ENCODE peak calls at places on chromosomes 7 and 10, in seven cellular contexts. E is GM03348; Y is upper lobe of right lung; B is central memory CD4-positive, alpha-beta T cell; T is tibial artery; F is cardiac fibroblast; I is NCI-H1417 treated with DMSO at 0.1 percent for 48 hours. R is an unnamed sample.
A peak's percentile ranks its signal among the peaks of the same experiment; 100 is the strongest.

GRCh38 chr10:88682491-88682890 is 18.2 kb downstream of the LIPF start:
- DNase-seq in F (peak; percentile 41), Y (no peak), I (no peak), B (no peak), T (no peak), E (no peak), R (no peak)

GRCh38 chr10:48470893-48471805 is 133.7 kb downstream of the ARHGAP22 start:
- DNase-seq in I (no peak), Y (peak; percentile 54), E (no peak), T (no peak), B (no peak), F (peak; percentile 35), R (no peak)

GRCh38 chr10:13803566-13804554 is 217.1 kb downstream of the PRPF18 start:
- DNase-seq in B (no peak), T (no peak), I (peak; percentile 35), F (peak; percentile 43), Y (no peak), E (no peak), R (no peak)

GRCh38 chr10:20966426-20966825 is 69.3 kb upstream of the NEBL start:
- DNase-seq in E (no peak), B (no peak), I (no peak), T (no peak), Y (no peak), F (no peak), R (peak; percentile 48)

GRCh38 chr10:107081644-107082043 is 82.9 kb downstream of the SORCS1 start:
- DNase-seq in T (no peak), F (no peak), E (no peak), B (no peak), I (no peak), Y (no peak), R (no peak)

GRCh38 chr7:39407139-39407538 is 159.1 kb upstream of the YAE1 start:
- DNase-seq in F (no peak), E (no peak), T (no peak), B (no peak), Y (no peak), I (no peak), R (no peak)

GRCh38 chr10:49696311-49696710 is 16.9 kb downstream of the C10orf53 start:
- DNase-seq in Y (no peak), I (no peak), F (no peak), E (no peak), T (no peak), B (no peak), R (no peak)

GRCh38 chr10:131802156-131802915 is 98.5 kb upstream of the PPP2R2D start:
- DNase-seq in Y (no peak), I (no peak), T (peak; percentile 32), F (no peak), B (no peak), E (no peak), R (no peak)

GRCh38 chr10:107552963-107553362 is 388.5 kb upstream of the SORCS1 start:
- DNase-seq in E (no peak), I (no peak), B (no peak), T (no peak), Y (no peak), F (no peak), R (no peak)

R was measured in cerebellar cortex.